ENCODE peak calls at places on chromosomes 11 and 22, in four cellular contexts. E, V, C and A are unnamed samples.

GRCh38 chr11:102783720-102784119 is 3.3 kb upstream of the MMP10 start:
- DNase-seq in E (no peak), V (no peak), C (no peak), A (no peak)

GRCh38 chr11:1619449-1619848 is 2.5 kb downstream of the KRTAP5-4 start:
- DNase-seq in E (no peak), V (no peak), C (peak; percentile 15), A (no peak)

GRCh38 chr11:88555018-88555828 is 217.7 kb upstream of the CTSC start:
- DNase-seq in E (no peak), V (no peak), C (peak; percentile 99), A (no peak)

GRCh38 chr22:34068011-34068410 is 147.7 kb upstream of the LARGE1 start:
- DNase-seq in E (no peak), V (no peak), C (no peak), A (no peak)

GRCh38 chr11:112859787-112860186 is 101.4 kb upstream of the NCAM1 start:
- DNase-seq in E (no peak), V (no peak), C (no peak), A (no peak)

GRCh38 chr11:75554258-75555022 is 7.6 kb upstream of the SERPINH1 start:
- DNase-seq in E (no peak), V (no peak), C (peak; percentile 100), A (peak; percentile 61)

GRCh38 chr11:128463975-128464374 is 123.4 kb downstream of the ETS1 start:
- DNase-seq in E (no peak), V (no peak), C (peak; percentile 43), A (no peak)

GRCh38 chr22:50251472-50252054 is 498 bp upstream of the HDAC10 start:
- DNase-seq in E (no peak), V (no peak), C (no peak), A (no peak)

GRCh38 chr11:65558002-65558784 is at the start of gene LTBP3:
- DNase-seq in E (no peak), V (peak; percentile 42), C (peak; percentile 71), A (no peak)

GRCh38 chr11:78740175-78741161 is 165.8 kb upstream of the NARS2 start:
- DNase-seq in E (no peak), V (no peak), C (no peak), A (no peak)

GRCh38 chr22:24805790-24806662 is at the start of gene SGSM1:
- DNase-seq in E (peak; percentile 57), V (peak; percentile 85), C (peak; percentile 27), A (peak; percentile 73)

GRCh38 chr22:41822289-41823057 is 10.4 kb upstream of the SREBF2 start:
- DNase-seq in E (peak; percentile 67), V (peak; percentile 60), C (peak; percentile 82), A (no peak)
- TF ChIP-seq CTCF in E (peak; percentile 34), V (peak; percentile 56), C (peak; percentile 64), A (peak; percentile 67)

DNA sequence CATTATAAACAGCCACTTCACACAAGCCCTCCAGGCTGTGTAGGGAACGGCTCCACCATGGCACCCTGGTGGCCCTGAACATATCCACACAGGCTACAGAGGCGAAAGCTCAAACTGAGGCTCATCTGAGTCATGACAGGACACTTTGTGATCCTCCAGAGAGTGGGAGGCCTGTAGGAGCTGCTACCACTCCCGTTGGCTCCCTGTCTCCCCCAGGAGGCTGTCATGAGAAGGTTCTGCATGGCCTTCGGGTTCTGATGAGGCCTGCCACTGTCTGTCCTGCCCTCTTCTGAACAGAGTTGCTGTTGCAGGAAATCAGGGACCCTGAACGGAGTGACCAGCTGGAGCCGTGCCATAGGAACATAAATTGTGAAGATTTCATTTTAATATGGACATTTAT is 23.8 kb upstream of the ALDH3B2 start:
- DNase-seq in E (peak; percentile 60), V (peak; percentile 40), C (no peak), A (no peak)
- TF ChIP-seq CTCF in E (peak; percentile 52), V (peak; percentile 47), C (no peak), A (no peak)

DNA sequence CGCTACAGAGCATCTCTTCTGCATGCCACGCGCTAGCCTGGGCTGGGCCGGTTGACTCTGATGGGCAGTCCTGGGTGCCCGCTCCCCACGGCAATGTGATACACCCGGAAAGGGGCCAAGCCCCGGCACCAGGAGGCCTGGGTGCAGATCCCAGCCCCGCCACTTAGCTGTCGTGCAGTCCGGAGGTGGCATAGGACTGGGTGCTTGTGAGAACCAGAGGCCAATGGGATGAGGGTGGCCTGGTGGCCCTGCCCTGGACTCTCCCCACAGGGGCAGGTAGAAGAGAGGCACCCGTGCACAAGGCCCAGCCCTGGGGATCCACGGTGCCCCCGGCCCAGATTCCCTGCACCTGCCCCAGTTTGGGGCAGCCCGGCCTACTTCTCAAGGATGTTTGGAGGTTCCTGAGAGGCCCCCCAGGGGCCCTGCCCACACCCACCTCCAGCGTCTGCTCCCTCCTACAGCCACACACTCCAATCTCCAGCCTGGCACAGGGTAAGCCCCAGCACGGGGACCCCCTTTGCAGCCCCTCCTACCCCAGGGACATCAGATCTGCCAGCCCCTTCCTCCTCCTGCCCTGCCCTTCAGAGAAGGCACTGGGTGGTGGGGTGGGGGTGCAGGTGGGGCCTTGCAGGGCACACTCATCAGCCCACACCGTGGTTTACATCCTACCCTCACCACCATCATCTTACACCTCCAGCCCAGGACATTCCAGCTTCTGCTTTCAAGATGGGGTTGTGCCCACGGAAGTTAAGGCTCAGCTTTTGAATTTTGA is 66.9 kb downstream of the CYTH4 start:
- DNase-seq in E (no peak), V (no peak), C (no peak), A (no peak)
- TF ChIP-seq CTCF in E (no peak), V (no peak), C (no peak), A (no peak)

GRCh38 chr11:14310696-14311095 is 48.3 kb downstream of the RRAS2 start:
- DNase-seq in E (no peak), V (no peak), C (peak; percentile 49), A (no peak)

GRCh38 chr11:14308114-14308896 is 50.7 kb downstream of the RRAS2 start:
- DNase-seq in E (peak; percentile 71), V (peak; percentile 56), C (peak; percentile 58), A (no peak)

GRCh38 chr11:14309425-14310192 is 49.4 kb downstream of the RRAS2 start:
- DNase-seq in E (peak; percentile 30), V (no peak), C (no peak), A (no peak)

GRCh38 chr11:14306481-14306880 is 52.5 kb downstream of the RRAS2 start:
- DNase-seq in E (no peak), V (no peak), C (no peak), A (no peak)

DNA sequence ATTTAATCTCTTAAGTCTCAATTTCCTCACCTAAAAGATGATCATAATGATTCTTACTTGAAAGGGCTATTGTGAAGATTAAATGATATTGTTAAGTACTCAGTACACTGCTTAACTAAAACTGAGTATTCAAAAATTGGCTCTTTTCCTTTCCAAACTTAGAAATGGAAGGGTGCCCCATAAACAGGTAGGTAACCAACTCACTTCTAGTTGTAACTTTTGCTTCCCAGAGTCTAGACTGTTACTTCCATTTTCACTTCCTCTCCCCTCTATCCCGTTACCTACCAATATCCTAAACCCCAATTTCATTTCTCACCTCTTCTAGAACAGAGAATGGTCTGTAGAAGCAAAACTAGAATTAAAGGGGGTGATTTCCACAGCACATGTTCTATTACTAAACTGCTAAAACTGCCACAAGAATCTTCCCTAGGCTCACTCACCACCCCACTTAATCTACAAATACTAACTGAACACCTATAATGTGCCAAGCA is 50.0 kb downstream of the RRAS2 start:
- DNase-seq in E (peak; percentile 72), V (no peak), C (no peak), A (no peak)
- TF ChIP-seq CTCF in E (no peak), V (peak; percentile 2), C (no peak), A (no peak)